ENCODE peak calls at places on chromosomes 3 and 15, in seven cellular contexts. One of them, this sample, is unnamed.

GRCh38 chr3:178456942-178457341 is 79.3 kb upstream of the KCNMB2 start:
- DNase-seq in AG09309: no peak
- DNase-seq in HTR-8/SVneo: no peak
- DNase-seq in CD4-positive, CD25-positive, alpha-beta regulatory T cell: no peak
- DNase-seq in T-helper 2 cell treated with Interferon-gamma antibody and Interleukin-4, amounts not matched to agents 5 μg/mL and 100 μg/mL, for 36 hours: no peak
- DNase-seq in kidney tubule cell: peak; percentile 13
- DNase-seq in effector memory CD8-positive, alpha-beta T cell: no peak
- DNase-seq in this sample: no peak

GRCh38 chr15:60358935-60359672 is 38.7 kb downstream of the ANXA2 start:
- DNase-seq in AG09309: peak; percentile 67
- DNase-seq in T-helper 2 cell treated with Interferon-gamma antibody and Interleukin-4, amounts not matched to agents 5 μg/mL and 100 μg/mL, for 36 hours: no peak
- DNase-seq in kidney tubule cell: no peak
- DNase-seq in HTR-8/SVneo: no peak
- DNase-seq in effector memory CD8-positive, alpha-beta T cell: no peak
- DNase-seq in CD4-positive, CD25-positive, alpha-beta regulatory T cell: no peak
- DNase-seq in this sample: peak; percentile 71

GRCh38 chr3:21722301-21722700 is 28.7 kb downstream of the ZNF385D start:
- DNase-seq in T-helper 2 cell treated with Interferon-gamma antibody and Interleukin-4, amounts not matched to agents 5 μg/mL and 100 μg/mL, for 36 hours: no peak
- DNase-seq in AG09309: no peak
- DNase-seq in HTR-8/SVneo: no peak
- DNase-seq in CD4-positive, CD25-positive, alpha-beta regulatory T cell: no peak
- DNase-seq in effector memory CD8-positive, alpha-beta T cell: no peak
- DNase-seq in kidney tubule cell: no peak
- DNase-seq in this sample: no peak

GRCh38 chr15:45121706-45122417 is 7.7 kb downstream of the DUOXA2 start:
- DNase-seq in CD4-positive, CD25-positive, alpha-beta regulatory T cell: no peak
- DNase-seq in HTR-8/SVneo: peak; percentile 50
- DNase-seq in kidney tubule cell: peak; percentile 93
- DNase-seq in T-helper 2 cell treated with Interferon-gamma antibody and Interleukin-4, amounts not matched to agents 5 μg/mL and 100 μg/mL, for 36 hours: no peak
- DNase-seq in AG09309: peak; percentile 52
- DNase-seq in effector memory CD8-positive, alpha-beta T cell: no peak
- DNase-seq in this sample: no peak

GRCh38 chr3:52086939-52087675 is 30.7 kb upstream of the DUSP7 start:
- DNase-seq in T-helper 2 cell treated with Interferon-gamma antibody and Interleukin-4, amounts not matched to agents 5 μg/mL and 100 μg/mL, for 36 hours: no peak
- DNase-seq in CD4-positive, CD25-positive, alpha-beta regulatory T cell: no peak
- DNase-seq in effector memory CD8-positive, alpha-beta T cell: no peak
- DNase-seq in kidney tubule cell: peak; percentile 45
- DNase-seq in HTR-8/SVneo: no peak
- DNase-seq in AG09309: no peak
- DNase-seq in this sample: no peak

GRCh38 chr15:72201346-72202029 is 3.9 kb upstream of the GRAMD2A start:
- DNase-seq in effector memory CD8-positive, alpha-beta T cell: no peak
- DNase-seq in T-helper 2 cell treated with Interferon-gamma antibody and Interleukin-4, amounts not matched to agents 5 μg/mL and 100 μg/mL, for 36 hours: no peak
- DNase-seq in CD4-positive, CD25-positive, alpha-beta regulatory T cell: no peak
- DNase-seq in kidney tubule cell: no peak
- DNase-seq in HTR-8/SVneo: no peak
- DNase-seq in AG09309: no peak
- DNase-seq in this sample: no peak

GRCh38 chr3:140234256-140234655 is 299.3 kb downstream of the CLSTN2 start:
- DNase-seq in T-helper 2 cell treated with Interferon-gamma antibody and Interleukin-4, amounts not matched to agents 5 μg/mL and 100 μg/mL, for 36 hours: no peak
- DNase-seq in CD4-positive, CD25-positive, alpha-beta regulatory T cell: no peak
- DNase-seq in AG09309: no peak
- DNase-seq in kidney tubule cell: no peak
- DNase-seq in effector memory CD8-positive, alpha-beta T cell: no peak
- DNase-seq in HTR-8/SVneo: no peak
- DNase-seq in this sample: no peak

GRCh38 chr3:105365536-105366301 is 990 bp upstream of the ALCAM start:
- DNase-seq in AG09309: no peak
- DNase-seq in HTR-8/SVneo: peak; percentile 6
- DNase-seq in T-helper 2 cell treated with Interferon-gamma antibody and Interleukin-4, amounts not matched to agents 5 μg/mL and 100 μg/mL, for 36 hours: no peak
- DNase-seq in kidney tubule cell: peak; percentile 67
- DNase-seq in effector memory CD8-positive, alpha-beta T cell: no peak
- DNase-seq in CD4-positive, CD25-positive, alpha-beta regulatory T cell: no peak
- DNase-seq in this sample: peak; percentile 40

GRCh38 chr15:38853608-38854007 is 289.0 kb upstream of the RASGRP1 start:
- DNase-seq in T-helper 2 cell treated with Interferon-gamma antibody and Interleukin-4, amounts not matched to agents 5 μg/mL and 100 μg/mL, for 36 hours: no peak
- DNase-seq in kidney tubule cell: peak; percentile 23
- DNase-seq in AG09309: no peak
- DNase-seq in effector memory CD8-positive, alpha-beta T cell: no peak
- DNase-seq in HTR-8/SVneo: no peak
- DNase-seq in CD4-positive, CD25-positive, alpha-beta regulatory T cell: peak; percentile 2
- DNase-seq in this sample: no peak

GRCh38 chr3:114506622-114507300 is 212.9 kb downstream of the TIGIT start:
- DNase-seq in T-helper 2 cell treated with Interferon-gamma antibody and Interleukin-4, amounts not matched to agents 5 μg/mL and 100 μg/mL, for 36 hours: no peak
- DNase-seq in HTR-8/SVneo: no peak
- DNase-seq in CD4-positive, CD25-positive, alpha-beta regulatory T cell: no peak
- DNase-seq in AG09309: peak; percentile 43
- DNase-seq in kidney tubule cell: no peak
- DNase-seq in effector memory CD8-positive, alpha-beta T cell: no peak
- DNase-seq in this sample: no peak

This sample was measured in SK-N-SH.